ENCODE peak calls at places on chromosomes 7 and 10, in six cellular contexts. One of them, this sample, is unnamed.

GRCh38 chr7:143519411-143520131 is 41.9 kb downstream of the TAS2R41 start:
- ATAC-seq in GM12878: no peak
- ATAC-seq in upper lobe of left lung: peak; percentile 40
- ATAC-seq in HepG2: no peak
- ATAC-seq in A549: peak; percentile 35
- ATAC-seq in K562: no peak
- ATAC-seq in this sample: no peak

GRCh38 chr10:79050896-79051555 is 17.7 kb upstream of the ZMIZ1 start:
- ATAC-seq in K562: no peak
- ATAC-seq in A549: no peak
- ATAC-seq in GM12878: no peak
- ATAC-seq in HepG2: no peak
- ATAC-seq in upper lobe of left lung: no peak
- ATAC-seq in this sample: no peak

GRCh38 chr7:34138483-34138882 is 233.1 kb downstream of the BMPER start:
- ATAC-seq in GM12878: no peak
- ATAC-seq in A549: no peak
- ATAC-seq in upper lobe of left lung: no peak
- ATAC-seq in HepG2: no peak
- ATAC-seq in K562: no peak
- ATAC-seq in this sample: no peak

GRCh38 chr10:97574374-97575100 is 2.0 kb downstream of the ANKRD2 start:
- ATAC-seq in GM12878: no peak
- ATAC-seq in A549: peak; percentile 84
- ATAC-seq in HepG2: no peak
- ATAC-seq in K562: no peak
- ATAC-seq in upper lobe of left lung: peak; percentile 67
- ATAC-seq in this sample: peak; percentile 88

GRCh38 chr7:27030393-27031001 is 65.3 kb downstream of the HOXA1 start:
- ATAC-seq in GM12878: no peak
- ATAC-seq in A549: no peak
- ATAC-seq in upper lobe of left lung: no peak
- ATAC-seq in K562: no peak
- ATAC-seq in HepG2: no peak
- ATAC-seq in this sample: no peak

GRCh38 chr7:29485376-29486190 is 78.1 kb upstream of the PRR15 start:
- ATAC-seq in upper lobe of left lung: no peak
- ATAC-seq in K562: no peak
- ATAC-seq in HepG2: no peak
- ATAC-seq in A549: peak; percentile 27
- ATAC-seq in GM12878: no peak
- ATAC-seq in this sample: no peak

GRCh38 chr10:63376560-63377304 is 89.0 kb downstream of the JMJD1C start:
- ATAC-seq in A549: no peak
- ATAC-seq in GM12878: peak; percentile 98
- ATAC-seq in upper lobe of left lung: no peak
- ATAC-seq in HepG2: no peak
- ATAC-seq in K562: no peak
- ATAC-seq in this sample: peak; percentile 51

GRCh38 chr7:85573849-85574248 is 387.0 kb upstream of the SEMA3D start:
- ATAC-seq in K562: no peak
- ATAC-seq in upper lobe of left lung: no peak
- ATAC-seq in GM12878: peak; percentile 38
- ATAC-seq in HepG2: no peak
- ATAC-seq in A549: no peak
- ATAC-seq in this sample: no peak

GRCh38 chr7:39399976-39400375 is 166.2 kb upstream of the YAE1 start:
- ATAC-seq in K562: no peak
- ATAC-seq in upper lobe of left lung: no peak
- ATAC-seq in GM12878: no peak
- ATAC-seq in HepG2: no peak
- ATAC-seq in A549: no peak
- ATAC-seq in this sample: no peak

GRCh38 chr7:55498142-55498541 is 74.2 kb downstream of the VOPP1 start:
- ATAC-seq in A549: no peak
- ATAC-seq in HepG2: no peak
- ATAC-seq in upper lobe of left lung: no peak
- ATAC-seq in K562: no peak
- ATAC-seq in GM12878: no peak
- ATAC-seq in this sample: no peak

GRCh38 chr7:151342102-151342646 is 562 bp downstream of the NUB1 start:
- ATAC-seq in HepG2: no peak
- ATAC-seq in upper lobe of left lung: no peak
- ATAC-seq in K562: no peak
- ATAC-seq in A549: no peak
- ATAC-seq in GM12878: peak; percentile 72
- ATAC-seq in this sample: no peak

GRCh38 chr7:106452031-106452851 is 167.5 kb upstream of the NAMPT start:
- ATAC-seq in A549: no peak
- ATAC-seq in K562: no peak
- ATAC-seq in GM12878: no peak
- ATAC-seq in HepG2: no peak
- ATAC-seq in upper lobe of left lung: no peak
- ATAC-seq in this sample: no peak

GRCh38 chr10:3747248-3747960 is 37.6 kb downstream of the KLF6 start:
- ATAC-seq in GM12878: no peak
- ATAC-seq in A549: no peak
- ATAC-seq in K562: no peak
- ATAC-seq in HepG2: peak; percentile 11
- ATAC-seq in upper lobe of left lung: no peak
- ATAC-seq in this sample: peak; percentile 56

GRCh38 chr7:134886353-134887057 is 99.8 kb upstream of the AGBL3 start:
- ATAC-seq in GM12878: no peak
- ATAC-seq in K562: no peak
- ATAC-seq in upper lobe of left lung: no peak
- ATAC-seq in A549: peak; percentile 15
- ATAC-seq in HepG2: no peak
- ATAC-seq in this sample: peak; percentile 11

GRCh38 chr7:34077168-34077567 is 171.8 kb downstream of the BMPER start:
- ATAC-seq in upper lobe of left lung: no peak
- ATAC-seq in HepG2: no peak
- ATAC-seq in GM12878: no peak
- ATAC-seq in K562: no peak
- ATAC-seq in A549: no peak
- ATAC-seq in this sample: no peak

GRCh38 chr7:128827971-128828711 is 2.1 kb upstream of the FLNC start:
- ATAC-seq in upper lobe of left lung: no peak
- ATAC-seq in A549: peak; percentile 19
- ATAC-seq in GM12878: no peak
- ATAC-seq in K562: no peak
- ATAC-seq in HepG2: peak; percentile 84
- ATAC-seq in this sample: peak; percentile 21

GRCh38 chr7:2209146-2209960 is 23.4 kb downstream of the MAD1L1 start:
- ATAC-seq in K562: peak; percentile 96
- ATAC-seq in upper lobe of left lung: peak; percentile 74
- ATAC-seq in GM12878: peak; percentile 94
- ATAC-seq in A549: peak; percentile 94
- ATAC-seq in HepG2: peak; percentile 86
- ATAC-seq in this sample: peak; percentile 72

GRCh38 chr7:36039243-36039642 is 113.8 kb upstream of the EEPD1 start:
- ATAC-seq in A549: no peak
- ATAC-seq in GM12878: no peak
- ATAC-seq in upper lobe of left lung: no peak
- ATAC-seq in K562: peak; percentile 38
- ATAC-seq in HepG2: no peak
- ATAC-seq in this sample: no peak

GRCh38 chr7:151727579-151728285 is 149.2 kb downstream of the PRKAG2 start:
- ATAC-seq in upper lobe of left lung: peak; percentile 83
- ATAC-seq in K562: peak; percentile 72
- ATAC-seq in GM12878: peak; percentile 92
- ATAC-seq in HepG2: peak; percentile 53
- ATAC-seq in A549: peak; percentile 95
- ATAC-seq in this sample: peak; percentile 94

GRCh38 chr7:8249121-8249520 is 12.8 kb downstream of the ICA1 start:
- ATAC-seq in upper lobe of left lung: no peak
- ATAC-seq in K562: no peak
- ATAC-seq in A549: no peak
- ATAC-seq in GM12878: no peak
- ATAC-seq in HepG2: no peak
- ATAC-seq in this sample: no peak

GRCh38 chr7:42843209-42843800 is 68.6 kb downstream of the C7orf25 start:
- ATAC-seq in A549: peak; percentile 97
- ATAC-seq in upper lobe of left lung: no peak
- ATAC-seq in HepG2: peak; percentile 98
- ATAC-seq in K562: peak; percentile 100
- ATAC-seq in GM12878: peak; percentile 94
- ATAC-seq in this sample: no peak

GRCh38 chr7:19772323-19772722 is 1.1 kb downstream of the TMEM196 start:
- ATAC-seq in K562: no peak
- ATAC-seq in HepG2: no peak
- ATAC-seq in A549: peak; percentile 62
- ATAC-seq in GM12878: no peak
- ATAC-seq in upper lobe of left lung: no peak
- ATAC-seq in this sample: no peak

GRCh38 chr7:19776981-19777380 is 3.6 kb upstream of the TMEM196 start:
- ATAC-seq in GM12878: no peak
- ATAC-seq in upper lobe of left lung: no peak
- ATAC-seq in K562: no peak
- ATAC-seq in HepG2: no peak
- ATAC-seq in A549: no peak
- ATAC-seq in this sample: no peak

GRCh38 chr7:19773361-19773760 is at the start of gene TMEM196:
- ATAC-seq in K562: no peak
- ATAC-seq in upper lobe of left lung: no peak
- ATAC-seq in GM12878: no peak
- ATAC-seq in A549: no peak
- ATAC-seq in HepG2: no peak
- ATAC-seq in this sample: no peak

GRCh38 chr7:19772858-19773337 is 519 bp downstream of the TMEM196 start:
- ATAC-seq in HepG2: peak; percentile 66
- ATAC-seq in A549: peak; percentile 96
- ATAC-seq in upper lobe of left lung: peak; percentile 46
- ATAC-seq in GM12878: no peak
- ATAC-seq in K562: peak; percentile 40
- ATAC-seq in this sample: peak; percentile 46
- H3K4me3 ChIP-seq in HepG2: no peak overlapping the region
- H3K4me3 ChIP-seq in A549: peak overlapping the region; percentile 43
- H3K4me3 ChIP-seq in upper lobe of left lung: no peak overlapping the region
- H3K4me3 ChIP-seq in GM12878: no peak overlapping the region
- H3K4me3 ChIP-seq in K562: no peak overlapping the region
- H3K4me3 ChIP-seq in this sample: peak overlapping the region; percentile 29

GRCh38 chr7:149090397-149091195 is at the start of gene ZNF786:
- ATAC-seq in HepG2: peak; percentile 91
- ATAC-seq in A549: peak; percentile 95
- ATAC-seq in K562: peak; percentile 93
- ATAC-seq in upper lobe of left lung: peak; percentile 99
- ATAC-seq in GM12878: peak; percentile 94
- ATAC-seq in this sample: peak; percentile 97
- TF ChIP-seq EP300 in HepG2: no peak
- TF ChIP-seq EP300 in A549: no peak
- TF ChIP-seq EP300 in K562: peak; percentile 57
- TF ChIP-seq EP300 in upper lobe of left lung: no peak
- TF ChIP-seq EP300 in GM12878: no peak
- TF ChIP-seq EP300 in this sample: no peak

GRCh38 chr10:121459279-121459764 is 138.9 kb downstream of the FGFR2 start:
- ATAC-seq in K562: no peak
- ATAC-seq in HepG2: no peak
- ATAC-seq in upper lobe of left lung: no peak
- ATAC-seq in A549: no peak
- ATAC-seq in GM12878: no peak
- ATAC-seq in this sample: peak; percentile 30
- H3K4me3 ChIP-seq in K562: no peak overlapping the region
- H3K4me3 ChIP-seq in HepG2: no peak overlapping the region
- H3K4me3 ChIP-seq in upper lobe of left lung: no peak overlapping the region
- H3K4me3 ChIP-seq in A549: no peak overlapping the region
- H3K4me3 ChIP-seq in GM12878: no peak overlapping the region
- H3K4me3 ChIP-seq in this sample: no peak overlapping the region

DNA sequence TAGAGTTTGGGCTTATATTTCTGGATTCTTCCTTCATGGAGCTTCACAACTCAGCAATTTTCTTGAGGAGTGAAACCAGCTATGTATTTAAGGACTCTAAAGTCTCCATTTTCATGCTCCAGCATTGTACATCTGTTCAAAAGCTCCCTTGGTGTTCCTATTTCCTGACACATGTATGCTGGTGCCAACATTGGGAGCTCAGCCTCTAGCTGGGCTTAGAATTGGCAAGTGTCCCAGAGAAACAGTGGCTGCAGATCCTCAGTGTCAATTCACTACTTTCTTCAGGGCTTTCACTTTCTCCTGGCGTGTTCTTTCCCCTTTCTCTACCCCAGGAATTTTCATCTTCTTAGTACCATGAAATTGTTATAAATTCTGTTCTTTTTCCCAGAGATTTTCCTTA is 103.1 kb downstream of the ZNF467 start:
- ATAC-seq in GM12878: no peak
- ATAC-seq in K562: no peak
- ATAC-seq in upper lobe of left lung: no peak
- ATAC-seq in HepG2: no peak
- ATAC-seq in A549: no peak
- ATAC-seq in this sample: peak; percentile 77
- TF ChIP-seq EP300 in GM12878: no peak
- TF ChIP-seq EP300 in K562: no peak
- TF ChIP-seq EP300 in upper lobe of left lung: no peak
- TF ChIP-seq EP300 in HepG2: no peak
- TF ChIP-seq EP300 in A549: no peak
- TF ChIP-seq EP300 in this sample: no peak

DNA sequence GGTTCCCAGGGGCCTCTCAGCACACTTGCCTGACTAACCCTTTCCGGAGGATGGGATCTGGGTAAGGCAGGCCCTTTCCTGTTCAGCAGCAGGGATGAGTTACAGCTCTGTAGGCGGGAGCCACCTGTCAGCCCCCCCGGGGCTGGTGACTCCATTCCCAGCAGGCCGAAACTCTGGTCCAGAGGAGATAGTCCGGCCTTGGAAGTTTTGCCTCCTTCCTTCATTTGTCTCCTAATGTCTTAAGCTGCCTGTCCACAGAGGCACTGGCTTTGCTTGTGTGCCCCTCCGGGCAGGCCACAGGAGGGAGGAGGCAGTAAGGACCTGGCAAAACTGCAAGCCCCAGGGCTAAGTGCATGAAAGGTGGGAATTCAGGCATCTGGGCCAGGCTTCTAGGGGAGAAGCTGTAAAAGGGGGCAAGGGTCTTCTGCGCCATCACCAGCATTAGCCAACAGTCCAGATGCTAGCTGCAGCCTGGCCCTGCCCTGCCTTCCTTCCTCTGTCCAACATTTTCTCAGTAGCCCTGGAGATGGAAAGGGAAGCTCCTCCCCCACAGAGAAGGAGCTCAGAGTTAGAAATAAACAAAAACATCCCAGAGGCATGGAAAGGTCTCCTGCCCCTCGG is 1.2 kb downstream of the ADIRF start:
- ATAC-seq in K562: no peak
- ATAC-seq in upper lobe of left lung: no peak
- ATAC-seq in A549: no peak
- ATAC-seq in GM12878: no peak
- ATAC-seq in HepG2: no peak
- ATAC-seq in this sample: no peak
- H3K4me3 ChIP-seq in K562: no peak overlapping the region
- H3K4me3 ChIP-seq in upper lobe of left lung: peak overlapping the region; percentile 52
- H3K4me3 ChIP-seq in A549: no peak overlapping the region
- H3K4me3 ChIP-seq in GM12878: no peak overlapping the region
- H3K4me3 ChIP-seq in HepG2: no peak overlapping the region
- H3K4me3 ChIP-seq in this sample: peak overlapping the region; percentile 65